ENCODE peak calls at places on chromosomes 3 and 15, in five cellular contexts. N is H54; G is stimulated activated CD4-positive, alpha-beta T cell treated with anti-CD3 and anti-CD28 coated beads, Interleukin-12 subunit alpha, Interleukin-12 subunit beta, amount 100 ng/mL, for 24 hours; X is C1 segment of cervical spinal cord; S is GM04503. H is an unnamed sample.

GRCh38 chr15:59360896-59361295 is 11.8 kb downstream of the MYO1E start:
- DNase-seq in X (no peak), G (no peak), N (no peak), S (no peak), H (no peak)

GRCh38 chr15:85616549-85616948 is 178.2 kb downstream of the KLHL25 start:
- DNase-seq in N (no peak), S (no peak), X (no peak), G (no peak), H (no peak)

GRCh38 chr15:31088672-31089360 is 12.7 kb downstream of the TRPM1 start:
- DNase-seq in X (no peak), N (no peak), S (no peak), G (no peak), H (no peak)

GRCh38 chr3:49530231-49530630 is 24.0 kb upstream of the BSN start:
- DNase-seq in N (no peak), S (no peak), X (no peak), G (no peak), H (no peak)

GRCh38 chr15:88083828-88084760 is 172.4 kb downstream of the NTRK3 start:
- DNase-seq in G (no peak), X (no peak), N (no peak), S (peak), H (no peak)

GRCh38 chr15:44029940-44030568 is 165.0 kb downstream of the FRMD5 start:
- DNase-seq in N (no peak), S (peak), G (no peak), X (no peak), H (no peak)

GRCh38 chr3:161274691-161275298 is 53.7 kb downstream of the NMD3 start:
- DNase-seq in G (peak), X (no peak), S (no peak), N (peak), H (no peak)

GRCh38 chr3:143465638-143466037 is 346.1 kb downstream of the CHST2 start:
- DNase-seq in G (no peak), X (no peak), N (no peak), S (no peak), H (no peak)

GRCh38 chr3:168116279-168116678 is 20.6 kb upstream of the GOLIM4 start:
- DNase-seq in X (no peak), S (no peak), G (no peak), N (no peak), H (no peak)

GRCh38 chr15:60699845-60700244 is 220.9 kb upstream of the ICE2 start:
- DNase-seq in G (no peak), S (no peak), N (no peak), X (no peak), H (no peak)

GRCh38 chr3:171776411-171776810 is 33.9 kb downstream of the PLD1 start:
- DNase-seq in N (no peak), G (no peak), X (no peak), S (no peak), H (no peak)

GRCh38 chr15:26841941-26842340 is 24.9 kb upstream of the GABRA5 start:
- DNase-seq in S (no peak), N (no peak), X (no peak), G (no peak), H (no peak)

GRCh38 chr15:85671156-85671555 is 123.6 kb downstream of the KLHL25 start:
- DNase-seq in S (no peak), N (no peak), X (no peak), G (no peak), H (no peak)

GRCh38 chr15:65331811-65332210 is 27.3 kb downstream of the RNU5B-1 start:
- DNase-seq in X (peak), G (no peak), S (no peak), N (no peak), H (no peak)

GRCh38 chr15:30072630-30073029 is 10.1 kb upstream of the GOLGA8J start:
- DNase-seq in N (no peak), X (no peak), G (no peak), S (no peak), H (no peak)

GRCh38 chr3:182760576-182761164 is 32.6 kb upstream of the ATP11B start:
- DNase-seq in S (no peak), G (no peak), X (no peak), N (no peak), H (no peak)

GRCh38 chr15:41945701-41946100 is 26.7 kb downstream of the EHD4 start:
- DNase-seq in G (no peak), N (no peak), X (no peak), S (no peak), H (no peak)

GRCh38 chr15:33581032-33581431 is 270.3 kb downstream of the RYR3 start:
- DNase-seq in G (no peak), N (no peak), S (no peak), X (no peak), H (no peak)

GRCh38 chr3:170709046-170709445 is 123.2 kb upstream of the SLC7A14 start:
- DNase-seq in N (no peak), S (peak), X (no peak), G (no peak), H (no peak)

GRCh38 chr3:98521897-98522537 is 685 bp downstream of the CLDND1 start:
- DNase-seq in N (peak), X (no peak), S (no peak), G (peak), H (no peak)

H was measured in frontal cortex.